ENCODE peak calls at places on chromosomes 3 and 15, in four cellular contexts. L is HL-60, R is K562, K is GM12891. C is an unnamed sample.

GRCh38 chr15:51781506-51781905 is 30.1 kb downstream of the TMOD2 start:
- DNase-seq in L (no peak), R (no peak), K (no peak), C (no peak)

GRCh38 chr15:31304736-31305365 is 21.8 kb upstream of the KLF13 start:
- DNase-seq in L (no peak), R (no peak), K (no peak), C (no peak)

GRCh38 chr3:194137314-194138097 is 1.6 kb downstream of the HES1 start:
- DNase-seq in L (peak), R (peak), K (no peak), C (no peak)

GRCh38 chr3:120780977-120781376 is 38.4 kb downstream of the GTF2E1 start:
- DNase-seq in L (no peak), R (no peak), K (no peak), C (peak)

GRCh38 chr3:10968390-10968789 is 24.2 kb upstream of the SLC6A1 start:
- DNase-seq in L (no peak), R (no peak), K (no peak), C (no peak)

GRCh38 chr3:14369675-14370669 is 32.4 kb upstream of the SLC6A6 start:
- DNase-seq in L (no peak), R (peak), K (no peak), C (no peak)

GRCh38 chr3:120344349-120344748 is 4.8 kb downstream of the LRRC58 start:
- DNase-seq in L (no peak), R (no peak), K (no peak), C (no peak)

GRCh38 chr15:77021088-77021481 is 26.2 kb downstream of the PSTPIP1 start:
- DNase-seq in L (no peak), R (no peak), K (no peak), C (no peak)

GRCh38 chr15:66123799-66124198 is 129.8 kb downstream of the MEGF11 start:
- DNase-seq in L (no peak), R (no peak), K (no peak), C (no peak)

GRCh38 chr15:82128401-82129143 is 82.8 kb upstream of the MEX3B start:
- DNase-seq in L (peak), R (no peak), K (no peak), C (no peak)
- TF ChIP-seq SPI1 in L (no peak), R (no peak), K (peak), C (no peak)

GRCh38 chr3:127068111-127068810 is 85.3 kb downstream of the PLXNA1 start:
- DNase-seq in L (no peak), R (no peak), K (no peak), C (no peak)

GRCh38 chr3:127068871-127069270 is 86.0 kb downstream of the PLXNA1 start:
- DNase-seq in L (no peak), R (no peak), K (no peak), C (no peak)

GRCh38 chr3:127065561-127066270 is 82.8 kb downstream of the PLXNA1 start:
- DNase-seq in L (no peak), R (no peak), K (no peak), C (no peak)

GRCh38 chr3:127066635-127067034 is 83.7 kb downstream of the PLXNA1 start:
- DNase-seq in L (no peak), R (no peak), K (no peak), C (no peak)

DNA sequence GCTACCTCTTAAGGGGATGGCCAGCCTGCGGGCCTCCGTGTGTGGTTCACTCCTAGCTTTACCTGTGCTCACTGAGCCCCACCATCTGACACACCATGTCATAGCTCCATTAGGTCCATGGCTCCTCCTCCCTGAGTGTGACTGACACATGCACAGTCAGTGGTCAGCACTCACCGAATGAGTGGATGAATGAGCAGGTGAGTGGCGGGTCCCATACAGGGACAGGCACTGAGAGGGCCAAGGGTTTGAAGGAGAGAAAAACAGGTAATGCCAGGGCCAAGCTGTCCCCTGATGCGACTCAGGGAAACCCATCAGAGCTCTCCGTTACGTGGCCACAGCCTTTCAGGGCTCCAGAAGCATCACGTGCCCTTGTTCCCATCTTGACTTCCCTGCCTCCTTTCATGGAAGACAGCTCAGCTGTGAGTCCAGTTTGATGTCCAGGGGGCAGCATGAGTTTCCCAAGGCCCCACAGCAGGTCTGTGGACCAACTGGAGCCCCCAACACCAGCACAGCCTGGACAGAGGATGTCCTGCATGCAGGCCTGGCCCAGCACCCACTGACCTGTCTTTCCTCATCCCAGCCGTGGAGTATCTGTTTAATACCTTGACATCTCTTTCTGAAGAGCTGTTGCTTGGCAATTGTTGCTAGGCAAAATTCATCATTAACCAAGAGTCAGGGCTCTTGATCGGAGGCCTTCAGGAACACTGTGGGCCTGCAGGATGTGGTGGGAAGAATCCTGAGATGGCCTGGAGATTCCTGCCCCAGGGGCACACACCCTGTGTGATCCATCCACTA is 84.4 kb downstream of the PLXNA1 start:
- DNase-seq in L (no peak), R (no peak), K (no peak), C (no peak)
- TF ChIP-seq SPI1 in L (no peak), R (no peak), K (no peak), C (no peak)

GRCh38 chr3:18655827-18656226 is 230.7 kb upstream of the SATB1 start:
- DNase-seq in L (no peak), R (no peak), K (no peak), C (no peak)
- TF ChIP-seq SPI1 in L (no peak), R (no peak), K (no peak), C (no peak)

DNA sequence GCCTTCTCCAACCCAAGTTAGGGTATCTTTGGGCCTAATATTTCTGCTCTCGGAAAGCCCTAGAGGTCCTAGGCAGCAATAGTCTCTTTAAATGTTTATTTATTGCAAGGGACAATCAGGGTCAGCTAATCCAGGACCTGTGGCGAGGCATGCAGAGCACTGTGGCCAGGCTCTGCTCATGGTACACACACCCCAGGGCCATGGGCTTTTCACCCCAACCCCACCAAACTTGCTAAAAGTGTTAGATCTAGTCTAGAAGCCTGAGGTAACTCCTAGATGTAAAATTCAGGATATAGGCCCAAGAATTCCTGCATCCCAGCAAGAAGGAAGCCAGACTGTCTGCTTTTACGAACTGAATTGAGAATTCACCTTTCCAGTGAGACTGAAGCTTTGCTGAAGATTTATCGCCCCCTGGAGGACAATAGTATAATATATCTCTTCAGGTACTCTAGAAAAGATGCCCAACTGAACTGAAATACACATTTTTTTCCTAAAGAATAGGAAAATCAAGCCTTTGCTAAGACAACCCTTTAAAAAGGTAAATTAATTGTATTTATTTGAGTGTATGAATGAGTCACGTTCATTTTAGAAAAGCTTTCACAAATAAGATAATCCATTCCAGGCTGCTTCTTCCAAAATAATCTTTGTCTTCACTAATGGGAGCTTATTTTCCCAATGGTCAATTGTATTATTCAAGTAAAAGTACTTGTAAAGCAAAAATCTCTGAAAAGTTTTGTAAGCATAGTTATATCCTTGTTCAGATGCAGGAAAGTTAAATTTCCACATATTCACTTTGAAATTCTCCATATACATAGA is 89.8 kb downstream of the LRRC3B start:
- DNase-seq in L (no peak), R (peak), K (no peak), C (no peak)
- TF ChIP-seq SPI1 in L (no peak), R (no peak), K (no peak), C (no peak)

GRCh38 chr15:40115670-40116093 is 7.0 kb upstream of the BMF start:
- DNase-seq in L (peak), R (no peak), K (peak), C (peak)
- TF ChIP-seq SPI1 in L (peak), R (no peak), K (peak), C (peak)

DNA sequence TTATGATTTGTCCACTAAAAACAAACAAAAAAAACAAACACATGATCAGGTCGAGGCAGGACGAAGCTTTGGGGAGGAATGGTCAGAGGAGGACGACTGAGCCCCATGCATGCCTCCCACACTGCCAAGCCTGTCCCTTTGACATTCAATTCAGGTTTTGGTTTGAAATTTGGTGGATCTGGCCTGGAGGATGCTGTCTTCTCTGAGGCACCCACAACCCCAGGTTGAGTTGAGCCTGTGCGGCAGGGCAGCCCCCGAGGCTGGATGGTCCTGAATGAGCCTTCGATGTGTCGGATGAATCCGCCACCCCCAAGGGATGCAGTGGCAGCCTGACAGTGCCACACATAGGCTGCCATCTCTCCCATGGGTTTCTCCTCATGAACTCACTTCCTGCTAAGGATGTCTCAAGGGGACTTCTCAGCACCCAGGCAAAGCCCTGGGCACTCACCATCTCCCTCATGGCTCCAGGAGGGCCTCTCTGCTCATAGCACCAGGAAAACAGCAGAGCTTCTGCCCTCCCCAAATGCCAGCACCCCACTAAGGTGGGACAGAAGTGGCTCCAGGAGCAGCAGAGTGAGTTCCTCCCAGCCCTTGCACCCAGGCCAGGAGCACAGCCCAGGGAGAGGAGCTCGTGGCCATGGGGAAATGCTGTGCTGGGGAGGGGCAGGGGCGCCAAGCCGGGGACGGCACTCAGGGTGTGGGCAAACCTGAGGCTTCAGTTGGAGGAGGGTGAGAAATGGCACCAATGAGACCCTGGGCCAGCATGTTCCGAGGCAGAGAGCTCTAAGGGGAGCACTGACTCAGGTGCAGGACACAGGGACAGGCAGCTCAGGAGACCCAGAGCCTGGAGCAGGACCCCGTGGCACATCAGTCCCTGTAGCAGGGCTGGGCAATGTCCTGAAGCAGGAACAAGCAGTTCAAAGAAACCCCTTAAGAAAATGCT is 18.5 kb downstream of the PRR23E start:
- DNase-seq in L (no peak), R (no peak), K (no peak), C (no peak)
- TF ChIP-seq SPI1 in L (no peak), R (no peak), K (no peak), C (no peak)